ENCODE peak calls at places on chromosomes 11 and 22, in seven cellular contexts. B is Right ventricle myocardium superior; F is activated CD4-positive, alpha-beta T cell treated with anti-CD3 and anti-CD28 coated beads, Interleukin-2, amount 10 ng/mL, durations not matched to agents 7 days and 5 days; A is stimulated activated CD8-positive, alpha-beta memory T cell treated with anti-CD3 and anti-CD28 coated beads, Interleukin-7, amount 100 ng/mL, for 24 hours; I is hepatocyte; P is activated T-helper 1 cell treated with anti-CD3 and anti-CD28 coated beads, Interleukin-12 subunit alpha, Interleukin-12 subunit beta, Interleukin-2, Interleukin-4 antibody, amounts not matched to agents 30 ng/mL and 10 ng/mL and 1 ng/mL, durations not matched to agents 14 hours and 24 hours and 36 hours; J is progenitor cell of endocrine pancreas. G is an unnamed sample.

GRCh38 chr11:72719144-72719543 is 33.1 kb downstream of the ARAP1 start:
- DNase-seq in F (no peak), I (no peak), J (no peak), B (peak), P (no peak), A (no peak), G (no peak)

GRCh38 chr11:69603163-69603836 is 37.7 kb upstream of the CCND1 start:
- DNase-seq in P (no peak), F (no peak), J (no peak), B (no peak), I (no peak), A (no peak), G (no peak)

GRCh38 chr11:8671242-8671641 is 11.2 kb downstream of the TRIM66 start:
- DNase-seq in A (no peak), F (no peak), I (peak), P (no peak), B (peak), J (no peak), G (no peak)

GRCh38 chr11:12762696-12763324 is 88.6 kb downstream of the TEAD1 start:
- DNase-seq in F (no peak), P (no peak), J (no peak), B (no peak), A (no peak), I (no peak), G (no peak)

GRCh38 chr11:74720596-74721478 is 10.4 kb downstream of the CHRDL2 start:
- DNase-seq in F (no peak), I (peak), A (no peak), P (no peak), B (peak), J (no peak), G (no peak)

GRCh38 chr11:45756384-45757010 is 48.5 kb upstream of the SLC35C1 start:
- DNase-seq in I (no peak), B (no peak), J (no peak), F (no peak), A (no peak), P (no peak), G (no peak)

GRCh38 chr11:22539851-22540376 is 85.7 kb downstream of the FANCF start:
- DNase-seq in A (no peak), P (no peak), J (no peak), I (peak), F (no peak), B (no peak), G (no peak)

GRCh38 chr11:44718612-44719390 is 8.0 kb upstream of the TSPAN18 start:
- DNase-seq in F (no peak), P (no peak), J (no peak), A (no peak), B (no peak), I (no peak), G (no peak)

GRCh38 chr11:68932933-68933577 is 29.4 kb downstream of the IGHMBP2 start:
- DNase-seq in F (no peak), J (no peak), P (no peak), B (no peak), I (no peak), A (no peak), G (no peak)

GRCh38 chr22:31496735-31497146 is 405 bp downstream of the SFI1 start:
- DNase-seq in J (peak), F (peak), P (no peak), I (peak), A (peak), B (peak), G (peak)

GRCh38 chr22:36510966-36511881 is 4.4 kb upstream of the FOXRED2 start:
- DNase-seq in J (peak), B (no peak), A (no peak), F (peak), P (no peak), I (peak), G (no peak)

GRCh38 chr11:77438487-77438886 is 35.4 kb downstream of the PAK1 start:
- DNase-seq in B (no peak), P (no peak), J (no peak), I (no peak), F (no peak), A (no peak), G (no peak)

GRCh38 chr11:129320485-129320884 is 55.2 kb upstream of the BARX2 start:
- DNase-seq in F (no peak), B (no peak), P (no peak), I (no peak), A (no peak), J (no peak), G (no peak)